ENCODE peak calls at places on chromosomes 5 and 9, in six cellular contexts. B, L, N, K, X and J are unnamed samples.

GRCh38 chr5:57703726-57704125 is 221.1 kb upstream of the ACTBL2 start:
- DNase-seq in X (no peak), B (no peak), K (no peak), L (no peak), N (no peak), J (no peak)

GRCh38 chr5:163585206-163585605 is 79.8 kb downstream of the MAT2B start:
- DNase-seq in X (no peak), K (no peak), L (no peak), N (no peak), B (no peak), J (no peak)

GRCh38 chr5:55668356-55668755 is 43.8 kb downstream of the SLC38A9 start:
- DNase-seq in N (no peak), K (no peak), B (no peak), X (no peak), L (no peak), J (no peak)

GRCh38 chr9:37220971-37221370 is 100.6 kb downstream of the ZCCHC7 start:
- DNase-seq in N (no peak), X (no peak), K (no peak), L (no peak), B (no peak), J (no peak)

GRCh38 chr5:173789031-173789920 is 98.9 kb upstream of the CPEB4 start:
- DNase-seq in N (no peak), B (peak; percentile 79), X (no peak), K (no peak), L (no peak), J (no peak)

GRCh38 chr5:117266237-117266725 is 691.7 kb upstream of the SEMA6A start:
- DNase-seq in L (no peak), B (no peak), X (no peak), K (no peak), N (no peak), J (no peak)

GRCh38 chr5:178415353-178415752 is 174.8 kb downstream of the COL23A1 start:
- DNase-seq in X (no peak), N (no peak), B (no peak), K (no peak), L (no peak), J (no peak)

GRCh38 chr9:23582836-23583235 is 243.2 kb downstream of the ELAVL2 start:
- DNase-seq in B (no peak), X (no peak), L (no peak), K (no peak), N (no peak), J (no peak)

GRCh38 chr9:37082214-37082765 is 38.1 kb upstream of the ZCCHC7 start:
- DNase-seq in B (no peak), X (no peak), N (no peak), L (no peak), K (no peak), J (no peak)

GRCh38 chr5:73390989-73391388 is 57.6 kb downstream of the FOXD1 start:
- DNase-seq in N (no peak), B (no peak), X (no peak), K (no peak), L (no peak), J (no peak)

GRCh38 chr5:139650031-139650688 is 2.0 kb downstream of the CXXC5 start:
- DNase-seq in B (no peak), N (no peak), K (no peak), L (peak; percentile 55), X (no peak), J (peak; percentile 70)

GRCh38 chr9:70083429-70083828 is 39.8 kb downstream of the MAMDC2 start:
- DNase-seq in X (no peak), B (no peak), L (no peak), K (peak; percentile 28), N (no peak), J (no peak)

GRCh38 chr9:83015897-83016296 is 47.0 kb downstream of the RASEF start:
- DNase-seq in X (no peak), K (no peak), L (no peak), B (no peak), N (no peak), J (no peak)

GRCh38 chr5:72380491-72381274 is 60.5 kb downstream of the PTCD2 start:
- DNase-seq in B (no peak), X (no peak), L (no peak), N (no peak), K (no peak), J (no peak)

GRCh38 chr5:72383280-72384205 is 63.4 kb downstream of the PTCD2 start:
- DNase-seq in L (no peak), K (peak; percentile 44), X (no peak), N (no peak), B (no peak), J (no peak)

GRCh38 chr5:72378636-72379289 is 58.6 kb downstream of the PTCD2 start:
- DNase-seq in L (no peak), N (no peak), B (no peak), X (no peak), K (no peak), J (no peak)

GRCh38 chr5:72377920-72378635 is 57.9 kb downstream of the PTCD2 start:
- DNase-seq in N (peak; percentile 53), X (no peak), L (no peak), B (no peak), K (no peak), J (peak; percentile 64)

GRCh38 chr5:72379936-72380335 is 59.8 kb downstream of the PTCD2 start:
- DNase-seq in K (no peak), B (no peak), L (no peak), X (no peak), N (no peak), J (no peak)
- H3K4me1 ChIP-seq in K (peaks cover 7% of the 10 kb centered on the region), B (no peaks in the 10 kb centered on the region), L (no peaks in the 10 kb centered on the region), X (no peaks in the 10 kb centered on the region), N (no peaks in the 10 kb centered on the region), J (peaks cover 18% of the 10 kb centered on the region)

GRCh38 chr5:362978-363765 is 41.7 kb downstream of the AHRR start:
- DNase-seq in N (no peak), X (no peak), B (no peak), K (peak; percentile 3), L (no peak), J (no peak)
- TF ChIP-seq POLR2A in N (no peak), X (no peak), B (no peak), K (no peak), L (no peak), J (no peak)

GRCh38 chr5:50813691-50814090 is 147.3 kb downstream of the PARP8 start:
- DNase-seq in B (no peak), N (no peak), L (no peak), X (no peak), K (no peak), J (no peak)
- H3K36me3 ChIP-seq in B (no peaks in the 10 kb centered on the region), N (no peaks in the 10 kb centered on the region), L (no peaks in the 10 kb centered on the region), X (no peaks in the 10 kb centered on the region), K (no peaks in the 10 kb centered on the region), J (peaks cover 8% of the 10 kb centered on the region)

DNA sequence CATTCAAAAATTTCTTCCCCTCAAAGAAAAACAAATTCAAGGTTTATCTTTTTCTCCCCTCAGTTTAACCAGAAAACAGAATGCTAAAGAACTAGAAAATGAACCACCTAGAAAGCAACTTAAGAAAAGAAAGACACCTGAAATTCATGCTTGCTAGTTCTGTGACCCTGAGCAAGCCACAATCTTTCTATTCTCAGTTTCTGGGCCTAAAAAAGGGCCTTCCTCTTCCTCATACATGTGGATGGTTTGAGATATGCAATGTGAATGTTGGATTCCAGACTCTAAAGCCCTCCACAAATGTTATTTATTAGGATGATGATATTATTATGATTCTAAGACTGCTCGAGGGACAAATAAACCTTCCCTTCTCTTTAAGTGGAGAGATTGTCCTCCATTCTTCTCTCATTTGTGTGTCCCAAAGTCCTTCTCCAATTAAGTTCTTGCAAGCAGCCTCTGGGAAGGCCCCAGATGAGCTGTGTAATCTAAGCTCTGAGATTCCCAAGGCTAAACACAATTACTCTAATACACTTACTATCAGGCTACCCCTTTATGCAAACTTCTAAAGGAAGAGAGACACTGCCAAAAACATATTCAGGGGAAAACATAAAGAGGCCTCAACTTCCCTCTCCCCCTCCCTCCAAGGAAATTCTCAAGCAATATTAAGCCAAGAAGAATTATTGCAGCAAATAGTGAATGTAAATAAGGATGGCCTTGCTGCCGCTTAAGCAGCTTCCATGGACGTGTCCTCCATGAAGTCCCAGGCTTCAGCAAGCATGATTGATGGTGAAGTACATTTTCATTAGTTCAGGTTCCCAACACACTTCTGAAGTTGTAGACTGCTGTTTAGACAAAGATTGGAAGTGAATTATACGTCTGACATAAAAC is 80.2 kb downstream of the PRKACG start:
- DNase-seq in L (no peak), N (no peak), B (no peak), K (no peak), X (no peak), J (no peak)
- H3K4me1 ChIP-seq in L (no peaks in the 10 kb centered on the region), N (no peaks in the 10 kb centered on the region), B (no peaks in the 10 kb centered on the region), K (peaks cover 8% of the 10 kb centered on the region), X (no peaks in the 10 kb centered on the region), J (no peaks in the 10 kb centered on the region)

GRCh38 chr5:100424787-100425186 is 110.4 kb upstream of the FAM174A start:
- DNase-seq in N (no peak), B (no peak), K (no peak), X (no peak), L (no peak), J (no peak)

DNA sequence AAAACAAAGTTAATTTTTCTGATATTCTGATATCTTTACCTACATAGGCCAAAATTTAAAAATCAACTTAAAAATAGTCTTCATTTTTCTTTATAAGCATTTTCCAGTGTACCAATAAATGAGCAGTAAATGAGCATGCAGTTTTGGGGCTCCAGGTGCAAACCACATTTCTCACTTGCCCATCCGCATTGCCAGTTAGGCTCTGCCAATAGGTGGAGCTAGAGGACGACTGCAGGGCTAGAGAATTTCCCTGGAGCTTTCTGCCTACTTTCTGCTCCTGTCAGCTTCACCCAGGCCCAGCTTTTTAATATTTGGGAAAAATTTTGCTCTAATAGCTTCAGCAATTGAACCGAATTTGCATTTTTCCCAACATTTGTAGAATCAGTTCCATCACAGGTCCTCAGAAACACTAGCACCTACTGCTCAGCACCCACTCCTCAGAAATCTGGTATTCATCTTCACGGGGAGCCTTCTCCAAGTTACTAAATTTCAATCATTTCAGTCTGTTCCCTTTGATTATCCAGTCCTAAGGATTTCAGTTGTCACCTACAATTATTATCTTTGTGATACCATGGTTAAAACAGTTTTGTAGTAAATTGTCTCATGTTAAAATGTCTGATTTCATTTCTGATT is 104.8 kb upstream of the FAM174A start:
- DNase-seq in L (peak; percentile 16), N (peak; percentile 14), K (peak; percentile 67), B (peak; percentile 26), X (no peak), J (peak; percentile 25)
- TF ChIP-seq POLR2A in L (no peak), N (no peak), K (no peak), B (no peak), X (no peak), J (no peak)

DNA sequence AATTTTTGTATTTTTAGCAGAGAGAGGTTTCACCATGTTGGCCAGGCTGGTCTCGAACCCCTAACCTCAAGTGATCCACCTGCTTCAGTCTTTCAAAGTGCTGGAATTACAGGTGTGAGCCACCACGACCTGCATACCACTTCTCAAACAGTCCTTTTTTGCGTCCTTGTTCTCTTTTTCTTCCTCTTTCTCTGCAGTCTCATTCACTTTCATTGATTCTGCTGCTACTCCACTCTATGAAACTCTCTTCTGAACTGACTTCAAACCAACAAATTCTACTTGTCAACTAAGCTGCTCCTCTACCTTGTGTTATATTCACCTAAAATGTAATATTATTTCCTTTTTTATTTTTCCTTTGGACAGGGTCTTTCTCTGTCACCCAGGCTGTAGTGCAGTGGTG is 7.9 kb downstream of the NSD1 start:
- DNase-seq in L (no peak), X (no peak), K (no peak), B (no peak), N (no peak), J (no peak)
- H3K36me3 ChIP-seq in L (no peaks in the 10 kb centered on the region), X (no peaks in the 10 kb centered on the region), K (no peaks in the 10 kb centered on the region), B (no peaks in the 10 kb centered on the region), N (peaks cover 4% of the 10 kb centered on the region), J (peaks cover 92% of the 10 kb centered on the region)

DNA sequence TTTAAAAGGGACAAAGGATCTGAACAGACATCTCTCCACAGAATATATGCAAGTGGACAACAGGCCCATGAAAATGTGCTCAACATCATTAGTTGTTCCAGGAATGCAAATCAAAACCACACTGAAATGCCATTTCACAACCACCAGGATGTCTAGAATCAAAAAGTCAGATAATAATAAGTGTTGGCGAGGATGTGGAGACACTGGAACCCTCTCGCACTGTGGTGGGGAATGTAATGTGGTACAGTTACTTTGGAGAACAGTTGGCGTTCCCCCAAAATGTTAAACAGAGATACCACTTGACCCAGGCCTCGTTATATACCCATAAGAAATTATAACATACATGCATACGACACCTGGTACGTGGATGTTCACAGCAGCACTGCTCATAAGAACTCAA is 38.6 kb downstream of the SARDH start:
- DNase-seq in K (no peak), X (no peak), L (no peak), N (no peak), B (no peak), J (no peak)
- H3K4me1 ChIP-seq in K (peaks cover 17% of the 10 kb centered on the region), X (no peaks in the 10 kb centered on the region), L (peaks cover 6% of the 10 kb centered on the region), N (no peaks in the 10 kb centered on the region), B (no peaks in the 10 kb centered on the region), J (peaks cover 7% of the 10 kb centered on the region)